ENCODE peak calls at places on chromosomes 11 and 22, in six cellular contexts. I is neural progenitor cell, E is GM23248, A is HCT116, D is GM23338, O is hepatocyte. Y is an unnamed sample.

GRCh38 chr11:198236-198806 is 5.4 kb downstream of the SCGB1C1 start:
- DNase-seq in I (no peak), E (no peak), A (no peak), D (no peak), O (no peak), Y (no peak)

GRCh38 chr11:61917357-61918109 is at the start of gene RAB3IL1:
- DNase-seq in I (peak; percentile 90), E (peak; percentile 78), A (no peak), D (peak; percentile 81), O (peak; percentile 86), Y (peak; percentile 50)

GRCh38 chr22:33335611-33336279 is 277.6 kb upstream of the SYN3 start:
- DNase-seq in I (no peak), E (no peak), A (no peak), D (no peak), O (peak; percentile 71), Y (no peak)

GRCh38 chr11:112518371-112518770 is 257.7 kb upstream of the PLET1 start:
- DNase-seq in I (no peak), E (peak; percentile 15), A (no peak), D (no peak), O (no peak), Y (no peak)

GRCh38 chr11:10844364-10844763 is 13.5 kb downstream of the ZBED5 start:
- DNase-seq in I (no peak), E (peak; percentile 41), A (no peak), D (no peak), O (no peak), Y (no peak)

GRCh38 chr22:39240841-39241631 is 3.7 kb downstream of the PDGFB start:
- DNase-seq in I (peak; percentile 35), E (peak; percentile 58), A (peak; percentile 64), D (no peak), O (peak; percentile 86), Y (peak; percentile 49)

GRCh38 chr11:34938621-34939020 is 22.2 kb downstream of the PDHX start:
- DNase-seq in I (no peak), E (no peak), A (no peak), D (no peak), O (no peak), Y (no peak)

GRCh38 chr22:35894937-35895708 is 133.5 kb downstream of the RBFOX2 start:
- DNase-seq in I (peak; percentile 17), E (peak; percentile 84), A (no peak), D (no peak), O (peak; percentile 69), Y (peak; percentile 50)

GRCh38 chr11:115498354-115498753 is 5.9 kb downstream of the CADM1 start:
- DNase-seq in I (no peak), E (no peak), A (no peak), D (no peak), O (no peak), Y (no peak)

GRCh38 chr11:2094354-2095197 is 44.6 kb downstream of the IGF2 start:
- DNase-seq in I (no peak), E (no peak), A (no peak), D (no peak), O (no peak), Y (no peak)

GRCh38 chr11:10646005-10646404 is 47.5 kb downstream of the IRAG1 start:
- DNase-seq in I (no peak), E (no peak), A (no peak), D (no peak), O (no peak), Y (no peak)

GRCh38 chr11:57798905-57799559 is 37.4 kb downstream of the CTNND1 start:
- DNase-seq in I (no peak), E (peak; percentile 84), A (peak; percentile 94), D (no peak), O (peak; percentile 78), Y (peak; percentile 97)

GRCh38 chr11:37506516-37506915 is 908.5 kb upstream of the RAG2 start:
- DNase-seq in I (no peak), E (no peak), A (no peak), D (no peak), O (peak; percentile 30), Y (no peak)

GRCh38 chr11:26144309-26144690 is 187.6 kb upstream of the ANO3 start:
- DNase-seq in I (no peak), E (no peak), A (no peak), D (no peak), O (no peak), Y (no peak)

GRCh38 chr11:19574916-19575315 is 137.7 kb upstream of the NAV2 start:
- DNase-seq in I (no peak), E (no peak), A (no peak), D (no peak), O (no peak), Y (no peak)

GRCh38 chr11:71112990-71113389 is 139.4 kb downstream of the SHANK2 start:
- DNase-seq in I (no peak), E (no peak), A (no peak), D (no peak), O (no peak), Y (no peak)
- TF ChIP-seq EZH2 in I (no peak), E (no peak), A (no peak), D (no peak), O (no peak), Y (no peak)

GRCh38 chr11:76802621-76803020 is 19.5 kb downstream of the TSKU start:
- DNase-seq in I (no peak), E (no peak), A (no peak), D (no peak), O (no peak), Y (no peak)

GRCh38 chr11:76802151-76802550 is 19.0 kb downstream of the TSKU start:
- DNase-seq in I (no peak), E (no peak), A (no peak), D (no peak), O (no peak), Y (no peak)

GRCh38 chr11:76803811-76804600 is 20.9 kb downstream of the TSKU start:
- DNase-seq in I (no peak), E (peak; percentile 92), A (no peak), D (no peak), O (no peak), Y (no peak)

GRCh38 chr11:76801736-76802135 is 18.6 kb downstream of the TSKU start:
- DNase-seq in I (no peak), E (no peak), A (no peak), D (no peak), O (no peak), Y (peak; percentile 19)

GRCh38 chr11:76803023-76803422 is 19.9 kb downstream of the TSKU start:
- DNase-seq in I (no peak), E (peak; percentile 72), A (no peak), D (no peak), O (no peak), Y (no peak)
- H3K4me1 ChIP-seq in I (peaks cover 30% of the 10 kb centered on the region), E (peaks cover 32% of the 10 kb centered on the region), A (peaks cover 13% of the 10 kb centered on the region), D (peaks cover 23% of the 10 kb centered on the region), O (peaks cover 35% of the 10 kb centered on the region), Y (peaks cover 9% of the 10 kb centered on the region)

DNA sequence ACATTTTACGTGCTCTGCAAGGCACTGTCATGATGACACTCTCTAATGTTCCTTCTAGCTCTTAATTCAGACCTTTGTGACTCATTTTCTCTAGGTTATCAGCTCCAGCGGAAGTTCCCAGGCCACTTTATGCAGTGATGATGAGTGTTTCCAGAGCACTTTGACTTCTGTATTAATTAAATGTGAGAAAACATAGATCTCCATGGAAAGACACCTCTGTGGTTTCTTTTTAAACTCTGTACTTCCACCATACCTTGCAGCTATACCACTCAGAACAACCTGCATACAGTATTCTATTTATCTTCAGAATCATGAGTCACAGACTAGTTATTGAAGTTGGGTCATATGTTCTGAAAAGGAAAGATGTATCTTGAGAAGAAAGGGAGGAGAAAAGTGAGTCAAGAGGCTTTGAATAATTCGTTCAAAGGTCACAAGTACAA is 175.6 kb upstream of the TENM4 start:
- DNase-seq in I (no peak), E (no peak), A (no peak), D (no peak), O (peak; percentile 19), Y (peak; percentile 46)
- TF ChIP-seq EZH2phosphoT487 in I (no peak), E (no peak), A (no peak), D (no peak), O (no peak), Y (no peak)

DNA sequence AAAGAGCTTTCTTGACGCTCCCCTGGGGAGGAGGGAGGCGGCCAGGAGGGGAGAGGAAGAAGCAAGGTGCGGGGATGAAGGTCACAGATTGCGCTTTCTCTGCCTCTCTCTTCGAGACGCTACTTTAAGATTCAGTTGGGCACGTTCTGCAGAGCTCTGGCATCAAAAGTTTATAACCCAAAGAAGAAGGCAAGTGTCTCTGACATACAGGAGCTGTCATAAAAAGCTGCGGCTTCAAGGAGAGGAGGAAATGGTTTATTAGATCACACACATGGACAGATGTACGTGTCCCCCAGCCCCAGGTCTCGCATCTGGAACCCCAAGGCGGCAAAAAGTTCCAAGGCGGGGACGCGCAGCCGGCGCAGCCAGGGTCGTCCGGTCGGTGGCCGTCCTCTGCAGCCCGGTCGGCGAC is 589.0 kb downstream of the OPCML start:
- DNase-seq in I (no peak), E (peak; percentile 34), A (no peak), D (peak; percentile 43), O (no peak), Y (no peak)
- TF ChIP-seq EZH2 in I (no peak), E (no peak), A (no peak), D (peak; percentile 20), O (peak; percentile 39), Y (no peak)

GRCh38 chr11:114181195-114181594 is 115.0 kb upstream of the NNMT start:
- DNase-seq in I (no peak), E (no peak), A (no peak), D (no peak), O (no peak), Y (no peak)

GRCh38 chr11:114180301-114181055 is 115.7 kb upstream of the NNMT start:
- DNase-seq in I (peak; percentile 45), E (peak; percentile 31), A (no peak), D (peak; percentile 74), O (peak; percentile 46), Y (peak; percentile 51)

GRCh38 chr11:114179234-114179941 is 116.8 kb upstream of the NNMT start:
- DNase-seq in I (no peak), E (no peak), A (no peak), D (no peak), O (peak; percentile 89), Y (no peak)

GRCh38 chr11:114176321-114176720 is 116.8 kb downstream of the ZBTB16 start:
- DNase-seq in I (no peak), E (no peak), A (no peak), D (no peak), O (no peak), Y (no peak)

DNA sequence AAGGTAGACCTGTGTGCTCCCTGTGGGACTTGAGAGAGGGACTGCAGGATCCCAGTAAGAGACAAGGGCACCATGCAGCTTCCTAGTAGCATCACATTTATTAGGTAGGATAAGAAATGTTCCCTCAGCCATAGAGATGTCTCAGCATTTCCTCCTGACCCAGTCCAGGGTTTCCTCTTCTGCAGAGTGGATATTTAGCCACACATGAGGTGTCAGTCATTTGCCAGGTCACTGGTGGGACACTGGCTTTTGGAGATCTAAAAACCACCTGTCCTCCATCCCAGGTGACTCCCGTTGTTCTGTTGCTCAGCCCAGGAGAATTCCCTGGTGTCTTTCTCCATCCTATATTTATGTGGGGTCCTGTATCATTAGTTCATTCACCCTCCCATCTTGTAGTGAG is 117.5 kb upstream of the NNMT start:
- DNase-seq in I (no peak), E (no peak), A (no peak), D (no peak), O (no peak), Y (no peak)
- H3K4me1 ChIP-seq in I (peaks cover 41% of the 10 kb centered on the region), E (no peaks in the 10 kb centered on the region), A (no peaks in the 10 kb centered on the region), D (no peaks in the 10 kb centered on the region), O (peaks cover 67% of the 10 kb centered on the region), Y (no peaks in the 10 kb centered on the region)

DNA sequence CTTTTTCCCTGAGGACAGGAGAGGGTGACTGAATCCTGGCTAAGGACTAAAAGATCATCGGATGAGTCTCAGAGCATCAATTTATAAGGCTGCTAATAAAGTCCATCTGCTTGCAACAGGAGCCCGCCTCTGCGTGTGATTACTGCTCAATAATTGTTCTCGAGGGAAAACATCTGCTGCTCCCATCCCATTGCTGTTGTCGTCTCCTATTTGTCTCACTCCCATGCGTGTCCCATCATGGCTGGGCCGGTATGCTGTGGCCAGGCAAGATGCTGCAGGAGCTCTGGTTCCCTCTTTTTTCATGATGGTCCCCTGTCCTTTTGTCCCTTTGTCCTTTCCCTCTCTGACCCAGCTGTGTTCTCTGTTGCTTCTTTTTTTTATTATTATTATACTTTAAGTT is 121.2 kb downstream of the SPATA19 start:
- DNase-seq in I (no peak), E (no peak), A (no peak), D (no peak), O (no peak), Y (no peak)
- TF ChIP-seq EZH2phosphoT487 in I (no peak), E (no peak), A (no peak), D (no peak), O (no peak), Y (no peak)